ENCODE peak calls at places on chromosomes 7 and 10, in eight cellular contexts. One of them, this sample, is unnamed.

GRCh38 chr10:28822719-28823464 is 145.6 kb downstream of the BAMBI start:
- DNase-seq in psoas muscle: no peak
- DNase-seq in bronchial epithelial cell: no peak
- DNase-seq in foreskin fibroblast: no peak
- DNase-seq in A549: no peak
- DNase-seq in cardiac muscle cell: peak
- DNase-seq in sigmoid colon: no peak
- DNase-seq in fibroblast of mammary gland: no peak
- DNase-seq in this sample: no peak

GRCh38 chr7:99762680-99763327 is 21.2 kb downstream of the CYP3A4 start:
- DNase-seq in fibroblast of mammary gland: peak
- DNase-seq in foreskin fibroblast: peak
- DNase-seq in A549: no peak
- DNase-seq in psoas muscle: peak
- DNase-seq in bronchial epithelial cell: peak
- DNase-seq in sigmoid colon: no peak
- DNase-seq in cardiac muscle cell: no peak
- DNase-seq in this sample: peak

GRCh38 chr7:74149556-74149955 is 24.6 kb upstream of the EIF4H start:
- DNase-seq in psoas muscle: no peak
- DNase-seq in bronchial epithelial cell: no peak
- DNase-seq in sigmoid colon: no peak
- DNase-seq in fibroblast of mammary gland: no peak
- DNase-seq in A549: no peak
- DNase-seq in foreskin fibroblast: no peak
- DNase-seq in cardiac muscle cell: no peak
- DNase-seq in this sample: no peak

GRCh38 chr7:143369678-143370651 is 7.5 kb upstream of the FAM131B start:
- DNase-seq in fibroblast of mammary gland: no peak
- DNase-seq in cardiac muscle cell: no peak
- DNase-seq in bronchial epithelial cell: no peak
- DNase-seq in sigmoid colon: no peak
- DNase-seq in psoas muscle: no peak
- DNase-seq in A549: no peak
- DNase-seq in foreskin fibroblast: no peak
- DNase-seq in this sample: no peak

GRCh38 chr7:128410092-128410665 is 397 bp upstream of the IMPDH1 start:
- DNase-seq in bronchial epithelial cell: peak
- DNase-seq in sigmoid colon: peak
- DNase-seq in foreskin fibroblast: peak
- DNase-seq in fibroblast of mammary gland: peak
- DNase-seq in cardiac muscle cell: peak
- DNase-seq in A549: peak
- DNase-seq in psoas muscle: peak
- DNase-seq in this sample: peak

GRCh38 chr7:25968205-25968993 is 183.6 kb upstream of the NFE2L3 start:
- DNase-seq in psoas muscle: no peak
- DNase-seq in sigmoid colon: no peak
- DNase-seq in A549: no peak
- DNase-seq in foreskin fibroblast: no peak
- DNase-seq in fibroblast of mammary gland: no peak
- DNase-seq in cardiac muscle cell: no peak
- DNase-seq in bronchial epithelial cell: no peak
- DNase-seq in this sample: no peak

GRCh38 chr10:110859947-110860376 is 11.8 kb upstream of the PDCD4 start:
- DNase-seq in fibroblast of mammary gland: peak
- DNase-seq in A549: no peak
- DNase-seq in sigmoid colon: peak
- DNase-seq in bronchial epithelial cell: no peak
- DNase-seq in psoas muscle: no peak
- DNase-seq in cardiac muscle cell: no peak
- DNase-seq in foreskin fibroblast: peak
- DNase-seq in this sample: peak

GRCh38 chr10:34061846-34062245 is 727.4 kb upstream of the NRP1 start:
- DNase-seq in cardiac muscle cell: no peak
- DNase-seq in sigmoid colon: no peak
- DNase-seq in psoas muscle: no peak
- DNase-seq in fibroblast of mammary gland: no peak
- DNase-seq in bronchial epithelial cell: no peak
- DNase-seq in foreskin fibroblast: no peak
- DNase-seq in A549: no peak
- DNase-seq in this sample: no peak

GRCh38 chr10:29140991-29141390 is 147.9 kb upstream of the LYZL1 start:
- DNase-seq in fibroblast of mammary gland: peak
- DNase-seq in bronchial epithelial cell: peak
- DNase-seq in foreskin fibroblast: peak
- DNase-seq in sigmoid colon: no peak
- DNase-seq in psoas muscle: no peak
- DNase-seq in cardiac muscle cell: no peak
- DNase-seq in A549: peak
- DNase-seq in this sample: peak

GRCh38 chr7:35267372-35267771 is 13.5 kb upstream of the TBX20 start:
- DNase-seq in A549: no peak
- DNase-seq in bronchial epithelial cell: no peak
- DNase-seq in cardiac muscle cell: no peak
- DNase-seq in foreskin fibroblast: no peak
- DNase-seq in fibroblast of mammary gland: no peak
- DNase-seq in psoas muscle: no peak
- DNase-seq in sigmoid colon: no peak
- DNase-seq in this sample: no peak

GRCh38 chr10:110504111-110504735 is 6.5 kb downstream of the DUSP5 start:
- DNase-seq in psoas muscle: peak
- DNase-seq in fibroblast of mammary gland: peak
- DNase-seq in sigmoid colon: peak
- DNase-seq in foreskin fibroblast: no peak
- DNase-seq in cardiac muscle cell: no peak
- DNase-seq in A549: no peak
- DNase-seq in bronchial epithelial cell: no peak
- DNase-seq in this sample: no peak

GRCh38 chr7:378551-379455 is 88.8 kb downstream of the FOXL3 start:
- DNase-seq in psoas muscle: no peak
- DNase-seq in foreskin fibroblast: no peak
- DNase-seq in A549: no peak
- DNase-seq in sigmoid colon: peak
- DNase-seq in cardiac muscle cell: no peak
- DNase-seq in fibroblast of mammary gland: no peak
- DNase-seq in bronchial epithelial cell: no peak
- DNase-seq in this sample: no peak

GRCh38 chr10:43623351-43623750 is 17.1 kb downstream of the ZNF485 start:
- DNase-seq in fibroblast of mammary gland: peak
- DNase-seq in psoas muscle: no peak
- DNase-seq in bronchial epithelial cell: no peak
- DNase-seq in cardiac muscle cell: no peak
- DNase-seq in sigmoid colon: no peak
- DNase-seq in A549: no peak
- DNase-seq in foreskin fibroblast: no peak
- DNase-seq in this sample: no peak

GRCh38 chr7:98193474-98194180 is 17.6 kb upstream of the BHLHA15 start:
- DNase-seq in A549: no peak
- DNase-seq in fibroblast of mammary gland: no peak
- DNase-seq in bronchial epithelial cell: no peak
- DNase-seq in cardiac muscle cell: no peak
- DNase-seq in psoas muscle: no peak
- DNase-seq in foreskin fibroblast: no peak
- DNase-seq in sigmoid colon: no peak
- DNase-seq in this sample: no peak

DNA sequence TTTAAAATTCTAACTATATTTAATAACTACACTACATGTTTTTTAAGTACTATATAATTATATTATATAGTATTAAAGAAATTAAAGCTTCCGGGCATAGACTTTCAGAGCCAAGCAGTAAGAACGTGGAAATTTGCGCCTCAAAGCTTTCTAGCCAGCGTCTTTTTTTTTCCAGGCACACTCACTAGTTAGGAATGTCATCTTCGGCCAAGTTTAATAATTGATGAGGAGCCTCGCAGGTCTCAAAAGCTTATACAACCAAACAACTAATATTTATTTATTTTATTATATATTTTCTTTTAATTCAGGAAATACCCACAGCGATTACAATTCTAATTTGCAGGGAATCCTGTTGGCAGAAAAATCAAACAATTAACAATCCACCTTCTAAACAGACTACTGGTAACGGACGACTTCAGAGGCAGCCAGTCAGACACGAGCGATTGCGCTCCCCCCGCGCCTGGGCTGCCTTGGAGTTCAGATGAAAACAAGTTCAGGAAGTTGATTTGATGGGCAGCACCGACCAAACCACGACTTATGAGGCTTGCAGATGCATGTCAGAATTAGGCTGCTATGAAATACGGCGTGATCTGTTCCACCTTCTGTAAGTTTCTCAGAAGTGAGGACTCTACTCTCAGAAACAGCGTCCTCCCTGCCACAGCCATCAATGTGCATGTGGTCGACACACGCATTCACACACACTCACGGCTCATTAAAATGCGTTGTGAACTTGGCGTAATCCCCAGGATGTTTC is 431.8 kb upstream of the MGMT start:
- DNase-seq in psoas muscle: no peak
- DNase-seq in foreskin fibroblast: no peak
- DNase-seq in fibroblast of mammary gland: no peak
- DNase-seq in bronchial epithelial cell: no peak
- DNase-seq in sigmoid colon: no peak
- DNase-seq in A549: no peak
- DNase-seq in cardiac muscle cell: no peak
- DNase-seq in this sample: no peak
- H3K4me3 ChIP-seq in psoas muscle: peak
- H3K4me3 ChIP-seq in foreskin fibroblast: no peak
- H3K4me3 ChIP-seq in fibroblast of mammary gland: no peak
- H3K4me3 ChIP-seq in bronchial epithelial cell: no peak
- H3K4me3 ChIP-seq in sigmoid colon: no peak
- H3K4me3 ChIP-seq in A549: no peak
- H3K4me3 ChIP-seq in cardiac muscle cell: no peak
- H3K4me3 ChIP-seq in this sample: no peak

DNA sequence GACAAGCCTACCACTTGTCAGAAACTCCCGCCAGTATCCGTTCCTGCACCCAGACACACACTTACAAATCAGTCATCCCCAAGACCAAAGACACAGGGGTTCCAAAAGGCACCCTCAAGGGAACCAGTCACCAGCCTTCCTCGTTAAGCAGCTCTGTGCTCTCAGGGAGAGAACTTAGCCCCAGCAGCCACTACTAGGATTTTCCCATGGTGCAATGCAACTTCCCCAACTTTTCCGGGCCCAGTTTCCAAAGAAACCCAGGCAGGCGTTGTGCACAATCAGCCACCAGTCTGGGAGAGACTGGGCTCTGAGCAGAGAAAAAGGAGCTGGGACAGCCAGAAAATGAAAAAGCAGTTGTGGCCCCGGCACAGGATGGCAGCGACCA is 1.2 kb downstream of the DLG5 start:
- DNase-seq in fibroblast of mammary gland: peak
- DNase-seq in cardiac muscle cell: no peak
- DNase-seq in A549: no peak
- DNase-seq in bronchial epithelial cell: peak
- DNase-seq in psoas muscle: no peak
- DNase-seq in foreskin fibroblast: peak
- DNase-seq in sigmoid colon: peak
- DNase-seq in this sample: no peak
- H3K4me3 ChIP-seq in fibroblast of mammary gland: peak
- H3K4me3 ChIP-seq in cardiac muscle cell: peak
- H3K4me3 ChIP-seq in A549: peak
- H3K4me3 ChIP-seq in bronchial epithelial cell: peak
- H3K4me3 ChIP-seq in psoas muscle: peak
- H3K4me3 ChIP-seq in foreskin fibroblast: peak
- H3K4me3 ChIP-seq in sigmoid colon: peak
- H3K4me3 ChIP-seq in this sample: peak

DNA sequence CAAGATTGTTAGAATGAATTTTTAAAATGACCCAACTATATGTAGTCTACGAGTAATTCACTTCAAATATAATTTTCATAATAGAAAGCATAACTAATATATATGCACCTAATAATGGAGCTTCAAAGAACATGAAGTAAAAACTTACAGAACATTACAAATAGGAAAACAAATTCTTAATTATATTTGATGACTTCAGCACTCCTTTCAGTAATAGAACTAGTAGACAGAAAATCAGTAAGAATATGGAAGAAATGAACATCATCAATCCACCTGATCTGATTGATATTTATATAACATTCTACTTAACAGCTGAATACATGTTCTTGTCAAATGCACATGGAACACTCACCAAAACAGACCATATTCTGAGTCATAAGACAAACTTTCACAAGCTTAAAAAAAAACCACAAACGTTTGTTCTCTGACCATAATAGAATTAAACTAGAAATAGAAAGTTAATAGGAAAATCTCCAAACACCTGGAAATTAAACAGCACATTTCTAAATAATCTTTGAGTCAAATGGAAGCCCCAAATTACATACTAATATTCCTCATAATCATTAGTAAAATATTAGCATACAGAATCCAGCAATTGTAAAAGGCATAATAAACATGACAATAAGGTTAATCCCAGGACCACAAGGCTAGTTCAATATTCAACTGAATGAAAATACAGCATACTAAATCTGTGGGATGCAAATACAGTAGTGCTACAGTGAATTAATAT is 48.0 kb downstream of the BRAF start:
- DNase-seq in sigmoid colon: no peak
- DNase-seq in cardiac muscle cell: no peak
- DNase-seq in foreskin fibroblast: peak
- DNase-seq in psoas muscle: no peak
- DNase-seq in fibroblast of mammary gland: peak
- DNase-seq in A549: no peak
- DNase-seq in bronchial epithelial cell: peak
- DNase-seq in this sample: peak
- H3K4me3 ChIP-seq in sigmoid colon: no peak
- H3K4me3 ChIP-seq in cardiac muscle cell: no peak
- H3K4me3 ChIP-seq in foreskin fibroblast: no peak
- H3K4me3 ChIP-seq in psoas muscle: no peak
- H3K4me3 ChIP-seq in fibroblast of mammary gland: peak
- H3K4me3 ChIP-seq in A549: no peak
- H3K4me3 ChIP-seq in bronchial epithelial cell: no peak
- H3K4me3 ChIP-seq in this sample: no peak

GRCh38 chr10:125878957-125879835 is 1.9 kb downstream of the DHX32 start:
- DNase-seq in foreskin fibroblast: peak
- DNase-seq in psoas muscle: no peak
- DNase-seq in sigmoid colon: no peak
- DNase-seq in A549: peak
- DNase-seq in cardiac muscle cell: no peak
- DNase-seq in fibroblast of mammary gland: peak
- DNase-seq in bronchial epithelial cell: peak
- DNase-seq in this sample: peak

GRCh38 chr10:125883198-125883597 is 2.1 kb upstream of the DHX32 start:
- DNase-seq in sigmoid colon: no peak
- DNase-seq in psoas muscle: no peak
- DNase-seq in fibroblast of mammary gland: no peak
- DNase-seq in bronchial epithelial cell: no peak
- DNase-seq in foreskin fibroblast: no peak
- DNase-seq in cardiac muscle cell: no peak
- DNase-seq in A549: no peak
- DNase-seq in this sample: no peak

GRCh38 chr10:125880719-125881118 is 373 bp downstream of the DHX32 start:
- DNase-seq in A549: no peak
- DNase-seq in psoas muscle: no peak
- DNase-seq in fibroblast of mammary gland: no peak
- DNase-seq in bronchial epithelial cell: no peak
- DNase-seq in foreskin fibroblast: no peak
- DNase-seq in sigmoid colon: no peak
- DNase-seq in cardiac muscle cell: peak
- DNase-seq in this sample: no peak

GRCh38 chr10:125882596-125882995 is 1.5 kb upstream of the DHX32 start:
- DNase-seq in bronchial epithelial cell: no peak
- DNase-seq in sigmoid colon: no peak
- DNase-seq in foreskin fibroblast: no peak
- DNase-seq in A549: no peak
- DNase-seq in fibroblast of mammary gland: no peak
- DNase-seq in psoas muscle: no peak
- DNase-seq in cardiac muscle cell: no peak
- DNase-seq in this sample: no peak

GRCh38 chr10:125881192-125881591 is at the start of gene DHX32:
- DNase-seq in A549: no peak
- DNase-seq in foreskin fibroblast: no peak
- DNase-seq in sigmoid colon: no peak
- DNase-seq in fibroblast of mammary gland: no peak
- DNase-seq in cardiac muscle cell: peak
- DNase-seq in bronchial epithelial cell: no peak
- DNase-seq in psoas muscle: no peak
- DNase-seq in this sample: no peak
- H3K4me3 ChIP-seq in A549: no peak
- H3K4me3 ChIP-seq in foreskin fibroblast: no peak
- H3K4me3 ChIP-seq in sigmoid colon: no peak
- H3K4me3 ChIP-seq in fibroblast of mammary gland: no peak
- H3K4me3 ChIP-seq in cardiac muscle cell: peak
- H3K4me3 ChIP-seq in bronchial epithelial cell: no peak
- H3K4me3 ChIP-seq in psoas muscle: no peak
- H3K4me3 ChIP-seq in this sample: no peak